ENCODE peak calls at places on chromosomes 1 and 21, in four cellular contexts. J is pancreas, Q is PC-9, K is Panc1. G is an unnamed sample. For H3K9me3, the result is how much of the 10 kb centered on the place peaks cover.

GRCh38 chr1:165006843-165007242 is 349.7 kb downstream of the LMX1A start:
- DNase-seq in K (no peak), Q (no peak), J (no peak), G (no peak)

GRCh38 chr1:43729816-43730463 is 22.6 kb downstream of the ST3GAL3 start:
- DNase-seq in Q (no peak), K (no peak), J (no peak), G (no peak)

GRCh38 chr1:177011508-177011907 is 153.0 kb downstream of the ASTN1 start:
- DNase-seq in Q (no peak), J (no peak), K (no peak), G (no peak)

GRCh38 chr1:248736992-248737391 is 18.6 kb downstream of the LYPD8 start:
- DNase-seq in Q (no peak), J (no peak), K (no peak), G (no peak)

GRCh38 chr1:3547055-3548005 is 64.0 kb downstream of the MEGF6 start:
- DNase-seq in Q (peak), J (no peak), K (no peak), G (no peak)

GRCh38 chr1:24318238-24318987 is 744 bp upstream of the GRHL3 start:
- DNase-seq in K (no peak), Q (no peak), J (peak), G (no peak)

GRCh38 chr1:33641099-33641830 is 168.8 kb downstream of the ZSCAN20 start:
- DNase-seq in K (peak), J (no peak), Q (no peak), G (no peak)

GRCh38 chr1:113800487-113800886 is 11.8 kb downstream of the RSBN1 start:
- DNase-seq in K (no peak), Q (no peak), J (no peak), G (no peak)

GRCh38 chr1:55286851-55287602 is 71.9 kb upstream of the USP24 start:
- DNase-seq in Q (no peak), K (no peak), J (no peak), G (no peak)

GRCh38 chr1:240562111-240562590 is 49.8 kb downstream of the GREM2 start:
- DNase-seq in Q (no peak), K (no peak), J (no peak), G (no peak)

GRCh38 chr1:205588691-205589445 is 42.9 kb downstream of the ELK4 start:
- DNase-seq in J (no peak), Q (no peak), K (no peak), G (no peak)

GRCh38 chr1:245277276-245277675 is 122.5 kb downstream of the KIF26B start:
- DNase-seq in K (no peak), J (no peak), Q (no peak), G (no peak)

GRCh38 chr1:247165674-247166073 is 6.1 kb downstream of the ZNF124 start:
- DNase-seq in J (no peak), Q (no peak), K (no peak), G (no peak)
- H3K9me3 ChIP-seq in J (under half), Q (under half), K (under half), G (half or more)

GRCh38 chr1:197750366-197750765 is 24.9 kb downstream of the DENND1B start:
- DNase-seq in K (no peak), J (no peak), Q (no peak), G (no peak)
- TF ChIP-seq CTCF in K (no peak), J (no peak), Q (no peak), G (no peak)

GRCh38 chr1:49183489-49183888 is 406.8 kb upstream of the BEND5 start:
- DNase-seq in Q (no peak), J (no peak), K (no peak), G (no peak)

GRCh38 chr1:49185455-49185980 is 408.8 kb upstream of the BEND5 start:
- DNase-seq in Q (no peak), J (no peak), K (no peak), G (no peak)

GRCh38 chr1:49190138-49190537 is 413.4 kb upstream of the BEND5 start:
- DNase-seq in K (no peak), Q (no peak), J (no peak), G (no peak)

DNA sequence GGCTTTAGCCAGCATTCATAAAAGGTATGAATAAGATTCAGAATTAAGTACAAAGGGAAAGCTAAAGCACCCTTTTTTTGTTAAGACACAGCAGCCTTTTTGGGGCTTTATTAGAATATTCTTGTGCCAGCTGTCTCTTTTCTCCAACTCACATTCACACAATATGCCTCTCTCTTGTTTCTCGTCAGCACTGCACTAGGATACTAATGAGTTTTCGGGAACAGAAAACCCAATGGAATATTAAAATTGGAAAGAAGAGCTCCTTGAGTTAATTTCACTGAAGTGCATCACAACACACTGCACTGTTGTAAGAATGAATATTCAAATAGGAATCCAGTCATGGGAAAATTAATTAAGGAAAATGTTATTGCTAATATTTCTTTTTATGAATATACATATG is 410.4 kb upstream of the BEND5 start:
- DNase-seq in J (no peak), Q (no peak), K (no peak), G (no peak)
- H3K9me3 ChIP-seq in J (under half), Q (under half), K (under half), G (under half)

GRCh38 chr1:224116131-224116530 is 2.2 kb downstream of the FBXO28 start:
- DNase-seq in K (peak), J (no peak), Q (no peak), G (no peak)
- TF ChIP-seq CTCF in K (peak), J (peak), Q (peak), G (peak)

DNA sequence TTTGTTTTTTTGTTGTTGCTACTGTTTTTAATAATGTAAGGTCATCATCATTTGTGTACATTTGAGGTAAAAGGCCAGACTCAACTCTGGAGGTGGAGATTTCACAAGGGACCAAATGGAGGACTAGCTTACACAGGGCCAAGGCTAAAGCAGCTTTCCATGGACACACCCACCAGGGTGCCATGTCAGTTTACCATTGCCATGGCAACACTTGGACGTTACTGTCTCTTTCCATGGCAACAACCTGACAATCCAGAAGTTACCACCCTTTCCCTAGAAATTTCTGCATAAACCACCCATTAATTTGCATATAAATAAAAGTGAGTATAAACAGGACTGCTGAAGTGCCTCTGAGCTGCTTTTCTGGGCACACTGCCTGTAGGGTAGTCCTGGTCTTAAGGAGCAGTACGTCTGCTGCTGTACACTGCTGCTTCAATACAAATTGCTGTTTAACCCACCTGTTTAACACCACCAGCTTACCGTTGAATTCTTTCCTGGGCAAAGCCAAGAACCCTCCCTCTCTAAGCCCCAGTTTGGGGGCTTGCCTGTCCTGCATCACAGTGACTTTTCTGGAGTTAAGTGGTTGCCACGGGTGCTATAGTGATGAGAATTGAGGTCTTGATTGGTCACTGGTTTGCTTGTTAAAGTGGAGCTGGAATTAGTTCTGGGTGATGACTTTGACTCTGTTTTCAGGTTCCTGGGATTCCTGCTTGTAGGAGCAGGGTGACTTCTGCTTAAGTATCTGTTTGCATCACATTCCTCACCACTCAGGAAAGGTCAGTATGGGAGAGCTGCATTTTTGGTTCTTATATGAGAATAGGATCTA is 83.3 kb downstream of the CLDN17 start:
- DNase-seq in Q (no peak), K (no peak), J (no peak), G (no peak)
- H3K9me3 ChIP-seq in Q (under half), K (under half), J (under half), G (under half)

GRCh38 chr1:220920967-220921366 is 41.7 kb downstream of the HLX start:
- DNase-seq in Q (no peak), J (no peak), K (no peak), G (no peak)
- TF ChIP-seq CTCF in Q (no peak), J (no peak), K (no peak), G (no peak)

GRCh38 chr1:109586055-109586454 is 33.4 kb downstream of the GNAT2 start:
- DNase-seq in Q (no peak), J (no peak), K (no peak), G (no peak)

GRCh38 chr1:109584766-109585165 is 34.6 kb downstream of the GNAT2 start:
- DNase-seq in K (no peak), J (no peak), Q (no peak), G (no peak)

GRCh38 chr1:109579496-109579895 is 31.1 kb downstream of the GNAI3 start:
- DNase-seq in Q (no peak), J (no peak), K (no peak), G (no peak)

GRCh38 chr1:109579044-109579443 is 30.6 kb downstream of the GNAI3 start:
- DNase-seq in K (no peak), J (no peak), Q (no peak), G (no peak)

GRCh38 chr1:109582021-109582420 is 33.6 kb downstream of the GNAI3 start:
- DNase-seq in Q (no peak), K (no peak), J (no peak), G (no peak)
- H3K9me3 ChIP-seq in Q (under half), K (under half), J (under half), G (under half)

GRCh38 chr1:6906783-6907182 is 121.5 kb downstream of the CAMTA1 start:
- DNase-seq in K (no peak), J (no peak), Q (no peak), G (no peak)

GRCh38 chr1:6905790-6906189 is 120.5 kb downstream of the CAMTA1 start:
- DNase-seq in K (no peak), J (no peak), Q (no peak), G (no peak)

GRCh38 chr1:6909401-6909800 is 124.1 kb downstream of the CAMTA1 start:
- DNase-seq in J (no peak), K (no peak), Q (no peak), G (no peak)

GRCh38 chr1:6907676-6908434 is 122.6 kb downstream of the CAMTA1 start:
- DNase-seq in J (no peak), K (no peak), Q (no peak), G (no peak)

DNA sequence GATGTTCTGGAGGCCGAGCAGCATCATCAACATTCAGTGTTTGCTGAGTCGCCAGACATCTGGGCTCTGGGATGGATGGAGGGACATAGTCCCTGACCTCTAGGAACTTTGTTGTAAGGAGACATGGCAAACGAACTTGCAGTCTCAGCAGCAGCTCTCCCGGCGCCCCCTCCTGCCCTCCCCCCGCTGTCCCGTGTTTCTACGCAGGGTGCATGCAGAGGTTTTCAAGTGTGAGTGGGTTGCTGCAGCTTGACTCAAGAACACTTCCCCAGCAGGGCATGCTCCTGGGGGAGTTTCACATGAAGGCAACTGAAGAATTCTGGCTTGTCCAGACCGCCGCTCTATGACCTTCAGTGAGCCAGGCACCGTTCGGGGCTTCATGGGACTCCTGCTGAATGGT is 121.9 kb downstream of the CAMTA1 start:
- DNase-seq in J (no peak), Q (no peak), K (no peak), G (no peak)
- TF ChIP-seq CTCF in J (no peak), Q (no peak), K (no peak), G (no peak)

GRCh38 chr1:90881034-90881433 is 140.8 kb downstream of the ZNF644 start:
- DNase-seq in Q (no peak), K (no peak), J (no peak), G (no peak)
- H3K9me3 ChIP-seq in Q (under half), K (under half), J (under half), G (under half)

DNA sequence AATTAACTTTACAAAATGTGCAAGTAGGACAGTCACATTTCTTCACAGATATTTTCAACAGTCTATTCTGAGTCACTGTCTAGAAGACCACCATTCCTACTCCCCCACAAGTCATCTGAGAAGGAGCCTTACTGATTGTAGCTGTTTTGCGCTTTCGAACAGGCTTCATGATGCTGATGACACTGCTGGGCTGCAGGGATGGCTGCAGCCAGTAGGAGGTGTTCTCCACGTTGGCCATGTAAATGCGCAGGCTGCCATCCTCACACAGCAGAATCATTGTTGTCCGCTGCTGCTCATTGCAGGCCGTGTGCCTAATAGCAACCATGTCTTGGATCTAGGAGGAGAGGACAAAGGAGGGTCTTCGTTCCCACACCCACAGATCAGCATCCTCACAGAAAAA is 56.9 kb downstream of the UBR4 start:
- DNase-seq in Q (no peak), J (no peak), K (no peak), G (no peak)
- TF ChIP-seq CTCF in Q (no peak), J (no peak), K (no peak), G (no peak)